ENCODE peak calls at places on chromosomes 12 and 14, in seven cellular contexts. H is mesenchymal stem cell, W is neuronal stem cell, U is mesendoderm, T is H1, J is H9, V is trophoblast cell. Q is an unnamed sample.

GRCh38 chr12:68080577-68080976 is 79.0 kb downstream of the IFNG start:
- DNase-seq in W (peak; percentile 8), J (peak; percentile 66), V (no peak), H (no peak), U (peak; percentile 98), T (no peak), Q (no peak)

GRCh38 chr12:52522346-52523011 is 2.3 kb upstream of the KRT5 start:
- DNase-seq in H (no peak), T (peak; percentile 27), V (no peak), W (no peak), J (peak; percentile 23), U (no peak), Q (no peak)

GRCh38 chr14:37665951-37666350 is 70.5 kb downstream of the TTC6 start:
- DNase-seq in H (no peak), J (no peak), W (no peak), U (no peak), T (no peak), V (no peak), Q (no peak)

GRCh38 chr14:66066991-66067788 is 419.0 kb upstream of the CCDC196 start:
- DNase-seq in W (no peak), U (no peak), J (no peak), T (no peak), H (no peak), V (no peak), Q (no peak)

GRCh38 chr12:524167-524951 is 64.6 kb downstream of the B4GALNT3 start:
- DNase-seq in J (no peak), V (peak; percentile 35), T (no peak), H (no peak), U (no peak), W (no peak), Q (no peak)

GRCh38 chr14:41034969-41035368 is 571.7 kb upstream of the LRFN5 start:
- DNase-seq in W (no peak), T (no peak), V (no peak), U (no peak), J (no peak), H (no peak), Q (no peak)

GRCh38 chr12:130632582-130633174 is 83.4 kb downstream of the RIMBP2 start:
- DNase-seq in U (no peak), W (no peak), T (no peak), V (no peak), J (no peak), H (no peak), Q (no peak)

GRCh38 chr12:130715996-130716917 is at the start of gene RIMBP2:
- DNase-seq in U (peak; percentile 89), J (peak; percentile 83), V (no peak), T (peak; percentile 61), H (peak; percentile 0), W (peak; percentile 68), Q (peak; percentile 1)

GRCh38 chr12:46494424-46494823 is 121.9 kb upstream of the SLC38A2 start:
- DNase-seq in V (no peak), W (peak; percentile 29), J (no peak), H (peak; percentile 58), U (peak; percentile 95), T (no peak), Q (peak; percentile 85)

GRCh38 chr12:53954694-53955035 is at the start of gene HOXC12:
- DNase-seq in W (no peak), V (no peak), J (no peak), T (no peak), H (no peak), U (no peak), Q (no peak)

GRCh38 chr14:103142031-103142430 is 18.8 kb downstream of the TNFAIP2 start:
- DNase-seq in H (no peak), V (no peak), J (no peak), T (no peak), U (no peak), W (no peak), Q (no peak)

GRCh38 chr12:115296613-115297012 is 612.6 kb upstream of the TBX3 start:
- DNase-seq in W (no peak), T (no peak), V (no peak), U (no peak), J (no peak), H (no peak), Q (no peak)

GRCh38 chr14:55620277-55620676 is 40.3 kb downstream of the KTN1 start:
- DNase-seq in V (no peak), H (no peak), U (no peak), W (no peak), J (no peak), T (no peak), Q (no peak)

GRCh38 chr14:62645649-62646048 is 399.6 kb downstream of the KCNH5 start:
- DNase-seq in J (no peak), W (no peak), T (no peak), V (no peak), H (peak; percentile 65), U (no peak), Q (peak; percentile 81)

DNA sequence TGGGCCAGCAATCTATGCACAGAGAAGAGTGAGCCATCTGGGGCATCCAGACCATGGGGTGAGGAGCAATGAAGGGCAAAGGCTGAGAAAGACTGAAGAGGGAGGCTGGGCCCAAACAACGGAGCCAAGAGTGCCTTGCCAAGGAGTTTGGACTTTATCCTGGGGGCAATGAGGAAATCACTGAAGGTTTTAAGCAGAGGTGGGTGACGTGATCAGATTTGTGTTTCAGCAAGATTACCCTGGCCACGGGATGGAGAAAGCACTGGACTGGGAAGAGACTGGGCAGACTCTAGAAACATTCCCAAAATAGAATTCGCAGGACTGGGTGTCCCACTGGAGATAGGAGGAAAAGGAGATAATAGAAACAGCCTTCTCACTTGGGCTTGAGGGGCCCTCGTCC is 65.3 kb downstream of the DPF3 start:
- DNase-seq in J (no peak), W (no peak), V (no peak), T (no peak), U (no peak), H (no peak), Q (no peak)
- H2BK120ac ChIP-seq in J (no peak overlapping the region), W (no peak overlapping the region), V (no peak overlapping the region), T (no peak overlapping the region), U (no peak overlapping the region), H (no peak overlapping the region), Q (no peak overlapping the region)

GRCh38 chr12:38138225-38139221 is 178.1 kb upstream of the ALG10B start:
- DNase-seq in H (peak; percentile 53), T (peak; percentile 91), W (peak; percentile 24), V (peak; percentile 69), J (peak; percentile 49), U (peak; percentile 57), Q (peak; percentile 44)

GRCh38 chr12:38141861-38142260 is 174.7 kb upstream of the ALG10B start:
- DNase-seq in T (no peak), W (no peak), H (no peak), U (no peak), V (no peak), J (no peak), Q (no peak)

GRCh38 chr12:38139456-38139855 is 177.1 kb upstream of the ALG10B start:
- DNase-seq in V (no peak), W (no peak), H (no peak), T (no peak), J (no peak), U (no peak), Q (no peak)

GRCh38 chr12:38142974-38143373 is 173.6 kb upstream of the ALG10B start:
- DNase-seq in T (no peak), W (no peak), H (no peak), U (no peak), V (no peak), J (no peak), Q (no peak)

DNA sequence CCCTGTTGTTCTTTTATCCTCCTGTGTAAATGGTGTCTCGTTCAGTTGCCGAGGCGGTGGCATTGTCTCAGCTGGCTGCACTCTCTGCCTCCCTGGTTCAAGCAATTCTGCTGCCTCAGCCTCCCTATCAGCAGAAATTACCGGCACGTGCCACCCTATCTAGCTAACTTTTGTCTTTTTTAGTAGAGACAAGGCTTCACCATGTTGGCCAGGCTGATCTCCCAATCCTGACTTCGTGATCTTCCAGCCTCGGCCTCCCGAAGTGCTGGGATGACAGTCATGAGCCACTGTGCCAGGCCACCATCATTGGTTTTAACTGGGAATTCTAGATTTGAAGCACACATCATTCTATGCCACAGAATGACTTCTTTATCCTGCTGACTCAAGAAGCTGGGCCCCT is 175.3 kb upstream of the ALG10B start:
- DNase-seq in U (no peak), J (no peak), V (no peak), H (no peak), W (no peak), T (no peak), Q (no peak)
- H2BK120ac ChIP-seq in U (no peak overlapping the region), J (no peak overlapping the region), V (no peak overlapping the region), H (no peak overlapping the region), W (no peak overlapping the region), T (no peak overlapping the region), Q (no peak overlapping the region)

GRCh38 chr12:70007687-70008086 is 182.7 kb downstream of the MYRFL start:
- DNase-seq in W (no peak), H (no peak), U (no peak), T (no peak), V (no peak), J (no peak), Q (no peak)

GRCh38 chr12:70005864-70006618 is 181.0 kb downstream of the MYRFL start:
- DNase-seq in V (no peak), J (no peak), W (no peak), U (no peak), H (no peak), T (no peak), Q (no peak)

GRCh38 chr12:70008944-70009343 is 183.9 kb downstream of the MYRFL start:
- DNase-seq in U (no peak), J (no peak), T (no peak), W (no peak), H (no peak), V (no peak), Q (no peak)

GRCh38 chr12:70006619-70006973 is 181.6 kb downstream of the MYRFL start:
- DNase-seq in U (no peak), V (no peak), J (no peak), H (no peak), W (no peak), T (no peak), Q (no peak)

DNA sequence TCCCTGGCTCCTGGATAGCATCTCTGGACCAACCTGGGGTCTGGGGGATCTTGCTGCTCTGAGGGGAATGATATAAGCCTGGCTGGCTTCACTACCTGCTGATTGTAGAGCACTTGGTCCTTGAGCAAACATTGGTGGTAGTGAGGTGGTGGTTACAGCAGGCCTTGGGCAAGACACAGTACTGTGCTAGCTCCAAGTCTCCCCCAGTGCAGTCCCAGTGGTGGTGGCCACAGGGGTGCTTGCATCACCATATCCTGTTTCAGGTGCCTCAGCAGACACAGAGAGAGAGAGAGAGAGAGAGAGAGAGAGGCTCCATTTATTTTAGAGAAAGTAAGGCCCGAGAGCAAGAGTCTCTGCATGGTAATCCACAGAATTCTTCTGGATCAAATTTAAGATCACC is 186.3 kb downstream of the MYRFL start:
- DNase-seq in U (no peak), W (no peak), V (no peak), T (no peak), H (no peak), J (no peak), Q (no peak)
- H2BK120ac ChIP-seq in U (peak overlapping the region; percentile 14), W (no peak overlapping the region), V (no peak overlapping the region), T (no peak overlapping the region), H (no peak overlapping the region), J (no peak overlapping the region), Q (no peak overlapping the region)

GRCh38 chr12:41636658-41637057 is 448.5 kb downstream of the PDZRN4 start:
- DNase-seq in T (no peak), U (no peak), V (no peak), W (no peak), J (no peak), H (peak; percentile 1), Q (no peak)

GRCh38 chr12:41635731-41636130 is 447.6 kb downstream of the PDZRN4 start:
- DNase-seq in W (no peak), T (no peak), H (no peak), V (no peak), U (no peak), J (no peak), Q (no peak)

GRCh38 chr12:41629606-41630005 is 441.5 kb downstream of the PDZRN4 start:
- DNase-seq in W (no peak), J (no peak), U (no peak), H (no peak), T (no peak), V (no peak), Q (no peak)

GRCh38 chr12:41634096-41634495 is 446.0 kb downstream of the PDZRN4 start:
- DNase-seq in J (no peak), T (no peak), U (no peak), W (no peak), V (no peak), H (no peak), Q (no peak)
- H2BK120ac ChIP-seq in J (no peak overlapping the region), T (no peak overlapping the region), U (no peak overlapping the region), W (no peak overlapping the region), V (no peak overlapping the region), H (no peak overlapping the region), Q (no peak overlapping the region)

Q was measured in IMR-90.